ENCODE peak calls at places on chromosome 22, in eight cellular contexts. One of them, this sample, is unnamed.

GRCh38 chr22:48973694-48974041 is 854.0 kb downstream of the BRD1 start:
- DNase-seq in left cardiac atrium: no peak
- DNase-seq in NCI-H748 treated with DMSO at 0.1 percent for 48 hours: no peak
- DNase-seq in ACHN: no peak
- DNase-seq in naive thymus-derived CD4-positive, alpha-beta T cell: no peak
- DNase-seq in COR-L47: no peak
- DNase-seq in stimulated activated CD8-positive, alpha-beta memory T cell treated with anti-CD3 and anti-CD28 coated beads, Interleukin-7, amount 100 ng/mL, for 48 hours: no peak
- DNase-seq in activated CD8-positive, alpha-beta memory T cell treated with anti-CD3 and anti-CD28 coated beads, Interleukin-2, amount 10 ng/mL, durations not matched to agents 7 days and 5 days: no peak
- DNase-seq in this sample: peak

GRCh38 chr22:29146771-29147170 is 58.9 kb upstream of the EMID1 start:
- DNase-seq in naive thymus-derived CD4-positive, alpha-beta T cell: no peak
- DNase-seq in left cardiac atrium: no peak
- DNase-seq in COR-L47: no peak
- DNase-seq in ACHN: no peak
- DNase-seq in NCI-H748 treated with DMSO at 0.1 percent for 48 hours: no peak
- DNase-seq in stimulated activated CD8-positive, alpha-beta memory T cell treated with anti-CD3 and anti-CD28 coated beads, Interleukin-7, amount 100 ng/mL, for 48 hours: no peak
- DNase-seq in activated CD8-positive, alpha-beta memory T cell treated with anti-CD3 and anti-CD28 coated beads, Interleukin-2, amount 10 ng/mL, durations not matched to agents 7 days and 5 days: peak
- DNase-seq in this sample: no peak

GRCh38 chr22:27270818-27271510 is 530.6 kb downstream of the MN1 start:
- DNase-seq in naive thymus-derived CD4-positive, alpha-beta T cell: no peak
- DNase-seq in NCI-H748 treated with DMSO at 0.1 percent for 48 hours: no peak
- DNase-seq in left cardiac atrium: peak
- DNase-seq in COR-L47: no peak
- DNase-seq in ACHN: no peak
- DNase-seq in activated CD8-positive, alpha-beta memory T cell treated with anti-CD3 and anti-CD28 coated beads, Interleukin-2, amount 10 ng/mL, durations not matched to agents 7 days and 5 days: no peak
- DNase-seq in stimulated activated CD8-positive, alpha-beta memory T cell treated with anti-CD3 and anti-CD28 coated beads, Interleukin-7, amount 100 ng/mL, for 48 hours: no peak
- DNase-seq in this sample: no peak

GRCh38 chr22:45980776-45981175 is 3.8 kb upstream of the WNT7B start:
- DNase-seq in NCI-H748 treated with DMSO at 0.1 percent for 48 hours: no peak
- DNase-seq in ACHN: no peak
- DNase-seq in activated CD8-positive, alpha-beta memory T cell treated with anti-CD3 and anti-CD28 coated beads, Interleukin-2, amount 10 ng/mL, durations not matched to agents 7 days and 5 days: no peak
- DNase-seq in naive thymus-derived CD4-positive, alpha-beta T cell: no peak
- DNase-seq in stimulated activated CD8-positive, alpha-beta memory T cell treated with anti-CD3 and anti-CD28 coated beads, Interleukin-7, amount 100 ng/mL, for 48 hours: no peak
- DNase-seq in left cardiac atrium: no peak
- DNase-seq in COR-L47: no peak
- DNase-seq in this sample: no peak

GRCh38 chr22:30386608-30386959 is 627 bp downstream of the RNF215 start:
- DNase-seq in stimulated activated CD8-positive, alpha-beta memory T cell treated with anti-CD3 and anti-CD28 coated beads, Interleukin-7, amount 100 ng/mL, for 48 hours: no peak
- DNase-seq in activated CD8-positive, alpha-beta memory T cell treated with anti-CD3 and anti-CD28 coated beads, Interleukin-2, amount 10 ng/mL, durations not matched to agents 7 days and 5 days: no peak
- DNase-seq in left cardiac atrium: no peak
- DNase-seq in ACHN: no peak
- DNase-seq in COR-L47: no peak
- DNase-seq in NCI-H748 treated with DMSO at 0.1 percent for 48 hours: no peak
- DNase-seq in naive thymus-derived CD4-positive, alpha-beta T cell: no peak
- DNase-seq in this sample: no peak

GRCh38 chr22:50009765-50010675 is 2.5 kb downstream of the IL17REL start:
- DNase-seq in activated CD8-positive, alpha-beta memory T cell treated with anti-CD3 and anti-CD28 coated beads, Interleukin-2, amount 10 ng/mL, durations not matched to agents 7 days and 5 days: peak
- DNase-seq in stimulated activated CD8-positive, alpha-beta memory T cell treated with anti-CD3 and anti-CD28 coated beads, Interleukin-7, amount 100 ng/mL, for 48 hours: no peak
- DNase-seq in left cardiac atrium: no peak
- DNase-seq in naive thymus-derived CD4-positive, alpha-beta T cell: no peak
- DNase-seq in ACHN: no peak
- DNase-seq in COR-L47: no peak
- DNase-seq in NCI-H748 treated with DMSO at 0.1 percent for 48 hours: no peak
- DNase-seq in this sample: no peak

GRCh38 chr22:41256898-41257260 is 16.1 kb upstream of the CHADL start:
- DNase-seq in activated CD8-positive, alpha-beta memory T cell treated with anti-CD3 and anti-CD28 coated beads, Interleukin-2, amount 10 ng/mL, durations not matched to agents 7 days and 5 days: no peak
- DNase-seq in NCI-H748 treated with DMSO at 0.1 percent for 48 hours: no peak
- DNase-seq in naive thymus-derived CD4-positive, alpha-beta T cell: no peak
- DNase-seq in left cardiac atrium: no peak
- DNase-seq in stimulated activated CD8-positive, alpha-beta memory T cell treated with anti-CD3 and anti-CD28 coated beads, Interleukin-7, amount 100 ng/mL, for 48 hours: no peak
- DNase-seq in COR-L47: no peak
- DNase-seq in ACHN: no peak
- DNase-seq in this sample: no peak

GRCh38 chr22:49966716-49967332 is 6.3 kb downstream of the PIM3 start:
- DNase-seq in stimulated activated CD8-positive, alpha-beta memory T cell treated with anti-CD3 and anti-CD28 coated beads, Interleukin-7, amount 100 ng/mL, for 48 hours: no peak
- DNase-seq in left cardiac atrium: peak
- DNase-seq in naive thymus-derived CD4-positive, alpha-beta T cell: no peak
- DNase-seq in COR-L47: no peak
- DNase-seq in ACHN: no peak
- DNase-seq in activated CD8-positive, alpha-beta memory T cell treated with anti-CD3 and anti-CD28 coated beads, Interleukin-2, amount 10 ng/mL, durations not matched to agents 7 days and 5 days: peak
- DNase-seq in NCI-H748 treated with DMSO at 0.1 percent for 48 hours: no peak
- DNase-seq in this sample: no peak

GRCh38 chr22:19761022-19761499 is 483 bp downstream of the TBX1 start:
- DNase-seq in activated CD8-positive, alpha-beta memory T cell treated with anti-CD3 and anti-CD28 coated beads, Interleukin-2, amount 10 ng/mL, durations not matched to agents 7 days and 5 days: no peak
- DNase-seq in NCI-H748 treated with DMSO at 0.1 percent for 48 hours: no peak
- DNase-seq in COR-L47: no peak
- DNase-seq in stimulated activated CD8-positive, alpha-beta memory T cell treated with anti-CD3 and anti-CD28 coated beads, Interleukin-7, amount 100 ng/mL, for 48 hours: no peak
- DNase-seq in left cardiac atrium: no peak
- DNase-seq in naive thymus-derived CD4-positive, alpha-beta T cell: no peak
- DNase-seq in ACHN: no peak
- DNase-seq in this sample: no peak

GRCh38 chr22:44023404-44024287 is 456 bp upstream of the PARVB start:
- DNase-seq in ACHN: peak
- DNase-seq in activated CD8-positive, alpha-beta memory T cell treated with anti-CD3 and anti-CD28 coated beads, Interleukin-2, amount 10 ng/mL, durations not matched to agents 7 days and 5 days: peak
- DNase-seq in left cardiac atrium: peak
- DNase-seq in naive thymus-derived CD4-positive, alpha-beta T cell: peak
- DNase-seq in COR-L47: no peak
- DNase-seq in NCI-H748 treated with DMSO at 0.1 percent for 48 hours: no peak
- DNase-seq in stimulated activated CD8-positive, alpha-beta memory T cell treated with anti-CD3 and anti-CD28 coated beads, Interleukin-7, amount 100 ng/mL, for 48 hours: no peak
- DNase-seq in this sample: peak

GRCh38 chr22:44459041-44459440 is 39.0 kb downstream of the RTL6 start:
- DNase-seq in activated CD8-positive, alpha-beta memory T cell treated with anti-CD3 and anti-CD28 coated beads, Interleukin-2, amount 10 ng/mL, durations not matched to agents 7 days and 5 days: peak
- DNase-seq in stimulated activated CD8-positive, alpha-beta memory T cell treated with anti-CD3 and anti-CD28 coated beads, Interleukin-7, amount 100 ng/mL, for 48 hours: no peak
- DNase-seq in left cardiac atrium: no peak
- DNase-seq in NCI-H748 treated with DMSO at 0.1 percent for 48 hours: no peak
- DNase-seq in COR-L47: no peak
- DNase-seq in naive thymus-derived CD4-positive, alpha-beta T cell: no peak
- DNase-seq in ACHN: no peak
- DNase-seq in this sample: peak

GRCh38 chr22:44412136-44412731 is 85.8 kb downstream of the RTL6 start:
- DNase-seq in COR-L47: no peak
- DNase-seq in NCI-H748 treated with DMSO at 0.1 percent for 48 hours: no peak
- DNase-seq in naive thymus-derived CD4-positive, alpha-beta T cell: no peak
- DNase-seq in activated CD8-positive, alpha-beta memory T cell treated with anti-CD3 and anti-CD28 coated beads, Interleukin-2, amount 10 ng/mL, durations not matched to agents 7 days and 5 days: no peak
- DNase-seq in left cardiac atrium: no peak
- DNase-seq in stimulated activated CD8-positive, alpha-beta memory T cell treated with anti-CD3 and anti-CD28 coated beads, Interleukin-7, amount 100 ng/mL, for 48 hours: no peak
- DNase-seq in ACHN: no peak
- DNase-seq in this sample: no peak

GRCh38 chr22:42344391-42344861 is 74.0 kb upstream of the TCF20 start:
- DNase-seq in COR-L47: no peak
- DNase-seq in left cardiac atrium: peak
- DNase-seq in activated CD8-positive, alpha-beta memory T cell treated with anti-CD3 and anti-CD28 coated beads, Interleukin-2, amount 10 ng/mL, durations not matched to agents 7 days and 5 days: no peak
- DNase-seq in naive thymus-derived CD4-positive, alpha-beta T cell: no peak
- DNase-seq in stimulated activated CD8-positive, alpha-beta memory T cell treated with anti-CD3 and anti-CD28 coated beads, Interleukin-7, amount 100 ng/mL, for 48 hours: no peak
- DNase-seq in NCI-H748 treated with DMSO at 0.1 percent for 48 hours: no peak
- DNase-seq in ACHN: peak
- DNase-seq in this sample: no peak

GRCh38 chr22:41848468-41848867 is 15.6 kb downstream of the SREBF2 start:
- DNase-seq in activated CD8-positive, alpha-beta memory T cell treated with anti-CD3 and anti-CD28 coated beads, Interleukin-2, amount 10 ng/mL, durations not matched to agents 7 days and 5 days: no peak
- DNase-seq in COR-L47: no peak
- DNase-seq in left cardiac atrium: peak
- DNase-seq in stimulated activated CD8-positive, alpha-beta memory T cell treated with anti-CD3 and anti-CD28 coated beads, Interleukin-7, amount 100 ng/mL, for 48 hours: no peak
- DNase-seq in ACHN: no peak
- DNase-seq in naive thymus-derived CD4-positive, alpha-beta T cell: no peak
- DNase-seq in NCI-H748 treated with DMSO at 0.1 percent for 48 hours: no peak
- DNase-seq in this sample: no peak

This sample was measured in activated CD4-positive, alpha-beta memory T cell treated with anti-CD3 and anti-CD28 coated beads, Interleukin-2, amount 10 ng/mL, durations not matched to agents 7 days and 5 days.